ENCODE peak calls at places on chromosome 1, in nine cellular contexts. A is D341Med, J is NCI-H345, U is Calu3, Y is T-cell, V is iPS DF 6.9, D is left colon, K is NCI-H1105, R is SW480. B is an unnamed sample.

GRCh38 chr1:93667642-93668041 is 14.0 kb downstream of the BCAR3 start:
- DNase-seq in K (no peak), J (no peak), A (no peak), D (no peak), R (no peak), U (no peak), V (no peak), Y (no peak), B (no peak)

GRCh38 chr1:29811247-29811646 is 574.9 kb downstream of the PTPRU start:
- DNase-seq in K (no peak), J (no peak), V (no peak), R (no peak), Y (no peak), A (peak), D (no peak), U (no peak), B (no peak)

GRCh38 chr1:66434096-66434495 is 99.9 kb upstream of the SGIP1 start:
- DNase-seq in U (no peak), V (no peak), Y (no peak), K (no peak), J (no peak), A (no peak), R (no peak), D (no peak), B (no peak)

GRCh38 chr1:61496501-61496900 is 228.4 kb downstream of the TM2D1 start:
- DNase-seq in U (no peak), R (no peak), K (no peak), A (no peak), J (no peak), D (no peak), V (no peak), Y (no peak), B (no peak)

GRCh38 chr1:200453544-200453905 is 43.7 kb upstream of the ZNF281 start:
- DNase-seq in K (no peak), Y (no peak), J (no peak), V (no peak), A (no peak), D (no peak), U (no peak), R (no peak), B (no peak)

GRCh38 chr1:94020764-94021579 is 100.0 kb downstream of the ABCA4 start:
- DNase-seq in D (no peak), U (no peak), R (no peak), Y (peak), J (no peak), K (no peak), A (no peak), V (no peak), B (no peak)

GRCh38 chr1:119773711-119774241 is 5.1 kb upstream of the HMGCS2 start:
- DNase-seq in V (no peak), R (peak), A (no peak), K (peak), Y (no peak), J (no peak), D (no peak), U (no peak), B (peak)

GRCh38 chr1:35319988-35320713 is 51.6 kb downstream of the ZMYM4 start:
- DNase-seq in D (no peak), J (no peak), U (no peak), Y (no peak), V (no peak), K (no peak), A (no peak), R (no peak), B (no peak)

GRCh38 chr1:41515778-41516167 is 31.3 kb upstream of the EDN2 start:
- DNase-seq in U (no peak), A (no peak), K (no peak), J (no peak), D (no peak), R (no peak), Y (no peak), V (no peak), B (no peak)